ENCODE peak calls at places on chromosomes 16 and 17, in ten cellular contexts. One of them, this sample, is unnamed.

GRCh38 chr17:49656247-49656646 is 21.6 kb downstream of the SPOP start:
- DNase-seq in T1000: no peak
- DNase-seq in frontal cortex: no peak
- DNase-seq in stromal cell of bone marrow: no peak
- DNase-seq in stimulated activated CD4-positive, alpha-beta T cell treated with anti-CD3 and anti-CD28 coated beads, Interleukin-1b, Interleukin-23, amount 100 ng/mL, for 24 hours: no peak
- DNase-seq in A549: no peak
- DNase-seq in skeletal muscle cell: no peak
- DNase-seq in ELR: no peak
- DNase-seq in NCI-H2081 treated with DMSO at 0.1 percent for 48 hours: no peak
- DNase-seq in Caco-2: no peak
- DNase-seq in this sample: no peak

GRCh38 chr17:34246436-34246835 is 8.6 kb upstream of the CCL2 start:
- DNase-seq in stimulated activated CD4-positive, alpha-beta T cell treated with anti-CD3 and anti-CD28 coated beads, Interleukin-1b, Interleukin-23, amount 100 ng/mL, for 24 hours: no peak
- DNase-seq in ELR: no peak
- DNase-seq in NCI-H2081 treated with DMSO at 0.1 percent for 48 hours: no peak
- DNase-seq in T1000: no peak
- DNase-seq in stromal cell of bone marrow: no peak
- DNase-seq in skeletal muscle cell: no peak
- DNase-seq in Caco-2: no peak
- DNase-seq in A549: no peak
- DNase-seq in frontal cortex: no peak
- DNase-seq in this sample: no peak

GRCh38 chr17:39547713-39548478 is 59.8 kb downstream of the NEUROD2 start:
- DNase-seq in stromal cell of bone marrow: peak
- DNase-seq in Caco-2: peak
- DNase-seq in stimulated activated CD4-positive, alpha-beta T cell treated with anti-CD3 and anti-CD28 coated beads, Interleukin-1b, Interleukin-23, amount 100 ng/mL, for 24 hours: peak
- DNase-seq in ELR: peak
- DNase-seq in frontal cortex: no peak
- DNase-seq in NCI-H2081 treated with DMSO at 0.1 percent for 48 hours: no peak
- DNase-seq in T1000: peak
- DNase-seq in skeletal muscle cell: no peak
- DNase-seq in A549: peak
- DNase-seq in this sample: peak

GRCh38 chr17:80212109-80212508 is 8.0 kb downstream of the SGSH start:
- DNase-seq in frontal cortex: no peak
- DNase-seq in ELR: no peak
- DNase-seq in T1000: no peak
- DNase-seq in Caco-2: no peak
- DNase-seq in skeletal muscle cell: no peak
- DNase-seq in A549: no peak
- DNase-seq in NCI-H2081 treated with DMSO at 0.1 percent for 48 hours: peak
- DNase-seq in stimulated activated CD4-positive, alpha-beta T cell treated with anti-CD3 and anti-CD28 coated beads, Interleukin-1b, Interleukin-23, amount 100 ng/mL, for 24 hours: no peak
- DNase-seq in stromal cell of bone marrow: no peak
- DNase-seq in this sample: no peak

GRCh38 chr16:87675111-87675510 is 72.8 kb downstream of the JPH3 start:
- DNase-seq in stimulated activated CD4-positive, alpha-beta T cell treated with anti-CD3 and anti-CD28 coated beads, Interleukin-1b, Interleukin-23, amount 100 ng/mL, for 24 hours: no peak
- DNase-seq in skeletal muscle cell: no peak
- DNase-seq in ELR: no peak
- DNase-seq in A549: no peak
- DNase-seq in T1000: no peak
- DNase-seq in frontal cortex: no peak
- DNase-seq in NCI-H2081 treated with DMSO at 0.1 percent for 48 hours: no peak
- DNase-seq in Caco-2: no peak
- DNase-seq in stromal cell of bone marrow: no peak
- DNase-seq in this sample: no peak

GRCh38 chr16:64416232-64417010 is 705.4 kb downstream of the CDH11 start:
- DNase-seq in NCI-H2081 treated with DMSO at 0.1 percent for 48 hours: no peak
- DNase-seq in T1000: no peak
- DNase-seq in stromal cell of bone marrow: no peak
- DNase-seq in ELR: peak
- DNase-seq in Caco-2: no peak
- DNase-seq in skeletal muscle cell: no peak
- DNase-seq in stimulated activated CD4-positive, alpha-beta T cell treated with anti-CD3 and anti-CD28 coated beads, Interleukin-1b, Interleukin-23, amount 100 ng/mL, for 24 hours: no peak
- DNase-seq in frontal cortex: no peak
- DNase-seq in A549: no peak
- DNase-seq in this sample: no peak

GRCh38 chr17:38605852-38606645 is at the start of gene SRCIN1:
- DNase-seq in ELR: peak
- DNase-seq in skeletal muscle cell: no peak
- DNase-seq in stimulated activated CD4-positive, alpha-beta T cell treated with anti-CD3 and anti-CD28 coated beads, Interleukin-1b, Interleukin-23, amount 100 ng/mL, for 24 hours: no peak
- DNase-seq in A549: peak
- DNase-seq in NCI-H2081 treated with DMSO at 0.1 percent for 48 hours: no peak
- DNase-seq in frontal cortex: peak
- DNase-seq in Caco-2: peak
- DNase-seq in T1000: peak
- DNase-seq in stromal cell of bone marrow: no peak
- DNase-seq in this sample: no peak

GRCh38 chr17:40374965-40375498 is 10.5 kb upstream of the GJD3 start:
- DNase-seq in stimulated activated CD4-positive, alpha-beta T cell treated with anti-CD3 and anti-CD28 coated beads, Interleukin-1b, Interleukin-23, amount 100 ng/mL, for 24 hours: no peak
- DNase-seq in stromal cell of bone marrow: no peak
- DNase-seq in skeletal muscle cell: no peak
- DNase-seq in Caco-2: no peak
- DNase-seq in frontal cortex: no peak
- DNase-seq in A549: no peak
- DNase-seq in NCI-H2081 treated with DMSO at 0.1 percent for 48 hours: no peak
- DNase-seq in ELR: no peak
- DNase-seq in T1000: no peak
- DNase-seq in this sample: no peak

GRCh38 chr17:80644588-80644987 is 100.0 kb downstream of the RPTOR start:
- DNase-seq in NCI-H2081 treated with DMSO at 0.1 percent for 48 hours: no peak
- DNase-seq in Caco-2: no peak
- DNase-seq in stromal cell of bone marrow: no peak
- DNase-seq in A549: no peak
- DNase-seq in T1000: no peak
- DNase-seq in frontal cortex: no peak
- DNase-seq in skeletal muscle cell: no peak
- DNase-seq in stimulated activated CD4-positive, alpha-beta T cell treated with anti-CD3 and anti-CD28 coated beads, Interleukin-1b, Interleukin-23, amount 100 ng/mL, for 24 hours: no peak
- DNase-seq in ELR: peak
- DNase-seq in this sample: no peak

GRCh38 chr17:50865060-50865867 is 890 bp downstream of the TOB1 start:
- DNase-seq in T1000: peak
- DNase-seq in ELR: peak
- DNase-seq in Caco-2: peak
- DNase-seq in NCI-H2081 treated with DMSO at 0.1 percent for 48 hours: no peak
- DNase-seq in skeletal muscle cell: no peak
- DNase-seq in A549: peak
- DNase-seq in frontal cortex: no peak
- DNase-seq in stromal cell of bone marrow: no peak
- DNase-seq in stimulated activated CD4-positive, alpha-beta T cell treated with anti-CD3 and anti-CD28 coated beads, Interleukin-1b, Interleukin-23, amount 100 ng/mL, for 24 hours: no peak
- DNase-seq in this sample: peak

GRCh38 chr16:396605-397004 is 394 bp upstream of the NME4 start:
- DNase-seq in frontal cortex: no peak
- DNase-seq in ELR: peak
- DNase-seq in stromal cell of bone marrow: no peak
- DNase-seq in stimulated activated CD4-positive, alpha-beta T cell treated with anti-CD3 and anti-CD28 coated beads, Interleukin-1b, Interleukin-23, amount 100 ng/mL, for 24 hours: no peak
- DNase-seq in NCI-H2081 treated with DMSO at 0.1 percent for 48 hours: no peak
- DNase-seq in skeletal muscle cell: no peak
- DNase-seq in Caco-2: peak
- DNase-seq in A549: peak
- DNase-seq in T1000: no peak
- DNase-seq in this sample: no peak

GRCh38 chr17:48596000-48596734 is 2.6 kb upstream of the HOXB5 start:
- DNase-seq in A549: no peak
- DNase-seq in Caco-2: no peak
- DNase-seq in T1000: no peak
- DNase-seq in NCI-H2081 treated with DMSO at 0.1 percent for 48 hours: no peak
- DNase-seq in frontal cortex: no peak
- DNase-seq in stromal cell of bone marrow: no peak
- DNase-seq in skeletal muscle cell: no peak
- DNase-seq in ELR: no peak
- DNase-seq in stimulated activated CD4-positive, alpha-beta T cell treated with anti-CD3 and anti-CD28 coated beads, Interleukin-1b, Interleukin-23, amount 100 ng/mL, for 24 hours: no peak
- DNase-seq in this sample: no peak

GRCh38 chr16:85309656-85310587 is 197.7 kb upstream of the CIBAR2 start:
- DNase-seq in stimulated activated CD4-positive, alpha-beta T cell treated with anti-CD3 and anti-CD28 coated beads, Interleukin-1b, Interleukin-23, amount 100 ng/mL, for 24 hours: no peak
- DNase-seq in A549: no peak
- DNase-seq in skeletal muscle cell: peak
- DNase-seq in T1000: no peak
- DNase-seq in frontal cortex: peak
- DNase-seq in ELR: no peak
- DNase-seq in Caco-2: no peak
- DNase-seq in NCI-H2081 treated with DMSO at 0.1 percent for 48 hours: no peak
- DNase-seq in stromal cell of bone marrow: no peak
- DNase-seq in this sample: no peak

This sample was measured in central memory CD8-positive, alpha-beta T cell.